ENCODE peak calls at places on chromosomes 2 and 18, in five cellular contexts. V, Z, G, O and D are unnamed samples. For H3K4me1 and H3K9me3, the result is how much of the 10 kb centered on the place peaks cover.

GRCh38 chr18:3663870-3664512 is 214.0 kb downstream of the TGIF1 start:
- DNase-seq in O (no peak), Z (no peak), G (no peak), V (no peak), D (no peak)

GRCh38 chr2:129459200-129459876 is 520.1 kb upstream of the RAB6C start:
- DNase-seq in V (no peak), Z (no peak), G (no peak), O (no peak), D (no peak)

GRCh38 chr2:233281986-233282603 is 25.5 kb upstream of the SAG start:
- DNase-seq in G (no peak), O (no peak), Z (no peak), V (no peak), D (no peak)

GRCh38 chr2:143433158-143433557 is 303.9 kb downstream of the ARHGAP15 start:
- DNase-seq in O (no peak), V (no peak), Z (no peak), G (no peak), D (no peak)

GRCh38 chr2:61138859-61139258 is 23.1 kb upstream of the C2orf74 start:
- DNase-seq in G (no peak), V (no peak), O (no peak), Z (no peak), D (no peak)

GRCh38 chr2:207408086-207408794 is 121.5 kb upstream of the CREB1 start:
- DNase-seq in Z (peak), G (no peak), V (no peak), O (no peak), D (no peak)

GRCh38 chr2:233006648-233007047 is 6.4 kb downstream of the NGEF start:
- DNase-seq in O (peak), G (no peak), Z (no peak), V (no peak), D (peak)

GRCh38 chr2:195659114-195659513 is 2.1 kb downstream of the SLC39A10 start:
- DNase-seq in Z (no peak), V (no peak), G (no peak), O (no peak), D (no peak)

GRCh38 chr2:237485844-237486243 is 1.2 kb upstream of the MLPH start:
- DNase-seq in V (no peak), Z (no peak), O (no peak), G (no peak), D (no peak)

GRCh38 chr18:23133860-23134779 is 1.2 kb upstream of the CABLES1 start:
- DNase-seq in G (no peak), O (peak), Z (peak), V (peak), D (no peak)

GRCh38 chr18:36655894-36656293 is 172.9 kb downstream of the TPGS2 start:
- DNase-seq in G (no peak), V (no peak), Z (no peak), O (no peak), D (no peak)

GRCh38 chr2:97785818-97786217 is 72.4 kb downstream of the ZAP70 start:
- DNase-seq in G (no peak), O (no peak), Z (no peak), V (no peak), D (no peak)

GRCh38 chr2:217216316-217216715 is 356.5 kb upstream of the TNP1 start:
- DNase-seq in V (no peak), O (no peak), Z (no peak), G (no peak), D (no peak)

GRCh38 chr2:64482243-64482642 is 28.3 kb downstream of the LGALSL start:
- DNase-seq in Z (no peak), G (no peak), V (no peak), O (no peak), D (no peak)

GRCh38 chr2:95062247-95062646 is 36.7 kb downstream of the MAL start:
- DNase-seq in O (no peak), G (no peak), V (peak), Z (no peak), D (no peak)

GRCh38 chr2:38090928-38091327 is 15.0 kb upstream of the CYP1B1 start:
- DNase-seq in G (no peak), Z (no peak), O (no peak), V (no peak), D (no peak)

GRCh38 chr2:101842471-101842870 is 145.0 kb downstream of the MAP4K4 start:
- DNase-seq in Z (no peak), G (no peak), V (no peak), O (no peak), D (no peak)

GRCh38 chr18:55418439-55418838 is 169.6 kb downstream of the TCF4 start:
- DNase-seq in G (no peak), Z (no peak), O (no peak), V (no peak), D (no peak)

GRCh38 chr2:84855730-84856129 is 25.2 kb downstream of the TRABD2A start:
- DNase-seq in Z (no peak), G (no peak), O (no peak), V (peak), D (no peak)

GRCh38 chr2:110116033-110116710 is 550 bp upstream of the MALL start:
- DNase-seq in Z (peak), G (no peak), V (peak), O (no peak), D (peak)

GRCh38 chr2:20620696-20621365 is 30.1 kb downstream of the HS1BP3 start:
- DNase-seq in G (peak), O (peak), Z (peak), V (no peak), D (peak)

GRCh38 chr2:195660265-195660890 is 3.4 kb downstream of the SLC39A10 start:
- DNase-seq in Z (peak), V (peak), G (peak), O (peak), D (peak)

GRCh38 chr18:58545338-58546096 is 83.4 kb downstream of the ALPK2 start:
- DNase-seq in G (no peak), V (no peak), O (no peak), Z (no peak), D (peak)
- H3K4me1 ChIP-seq in G (under half), V (under half), O (under half), Z (under half), D (under half)

DNA sequence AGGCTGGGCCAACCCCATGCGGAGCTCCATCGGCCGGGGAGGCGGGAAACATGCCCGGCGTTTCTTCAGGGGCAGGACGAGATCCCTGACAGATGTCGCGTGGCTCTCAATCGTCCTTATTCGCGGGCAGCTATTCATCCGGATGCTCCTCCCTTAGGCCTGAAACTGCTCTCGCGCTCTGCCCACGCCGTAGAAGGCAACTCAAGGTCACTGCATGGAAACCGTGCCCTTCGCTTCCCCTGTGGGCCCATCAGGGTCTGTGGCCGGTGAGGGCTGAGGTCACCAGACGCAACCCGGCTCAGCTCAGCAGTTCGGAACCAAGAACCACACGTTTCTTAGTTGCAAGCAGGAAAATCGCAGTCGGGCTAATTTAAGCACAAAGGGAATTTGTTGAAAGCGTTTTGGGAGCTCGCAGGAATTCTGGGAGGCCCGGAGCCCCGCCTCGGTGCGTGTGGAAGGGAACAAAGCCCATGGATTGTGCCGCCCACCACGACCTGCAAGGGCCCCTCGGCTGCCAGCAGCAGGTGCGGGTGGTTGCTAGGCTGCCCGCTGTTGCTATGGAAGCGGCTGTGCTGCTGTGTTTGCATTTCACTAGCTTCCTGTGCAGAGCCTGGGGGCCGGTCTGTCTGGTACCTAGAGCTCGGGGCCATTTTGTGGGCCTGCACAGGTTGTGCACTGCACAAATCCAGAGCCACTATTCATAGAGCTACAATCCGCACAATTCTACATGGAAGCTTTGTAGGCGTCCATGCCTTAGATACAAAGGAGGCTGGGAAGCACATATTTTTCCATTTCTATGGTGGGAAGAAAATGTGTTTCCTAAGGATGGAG is 6.1 kb upstream of the ALLC start:
- DNase-seq in Z (peak), O (no peak), V (peak), G (no peak), D (peak)
- H3K4me3 ChIP-seq in Z (no peak), O (no peak), V (no peak), G (peak), D (no peak)

GRCh38 chr2:230787101-230787500 is 74.5 kb downstream of the CAB39 start:
- DNase-seq in G (no peak), O (no peak), V (no peak), Z (no peak), D (no peak)
- H3K9me3 ChIP-seq in G (under half), O (under half), V (under half), Z (under half), D (under half)

GRCh38 chr18:58101291-58101706 is 57.3 kb downstream of the NEDD4L start:
- DNase-seq in V (peak), Z (no peak), G (no peak), O (no peak), D (no peak)
- H3K4me1 ChIP-seq in V (half or more), Z (half or more), G (under half), O (under half), D (half or more)

GRCh38 chr2:134231296-134231964 is 22.4 kb upstream of the MGAT5 start:
- DNase-seq in G (no peak), V (no peak), O (no peak), Z (no peak), D (no peak)

GRCh38 chr2:134230885-134231284 is 23.0 kb upstream of the MGAT5 start:
- DNase-seq in V (no peak), G (no peak), Z (no peak), O (no peak), D (no peak)

GRCh38 chr2:134232461-134232860 is 21.4 kb upstream of the MGAT5 start:
- DNase-seq in V (no peak), Z (no peak), G (no peak), O (no peak), D (no peak)

GRCh38 chr2:134232868-134233732 is 20.8 kb upstream of the MGAT5 start:
- DNase-seq in G (no peak), Z (no peak), V (no peak), O (no peak), D (no peak)

GRCh38 chr2:134231965-134232340 is 21.9 kb upstream of the MGAT5 start:
- DNase-seq in V (no peak), Z (no peak), G (no peak), O (no peak), D (no peak)
- H3K4me3 ChIP-seq in V (no peak), Z (no peak), G (no peak), O (no peak), D (no peak)

DNA sequence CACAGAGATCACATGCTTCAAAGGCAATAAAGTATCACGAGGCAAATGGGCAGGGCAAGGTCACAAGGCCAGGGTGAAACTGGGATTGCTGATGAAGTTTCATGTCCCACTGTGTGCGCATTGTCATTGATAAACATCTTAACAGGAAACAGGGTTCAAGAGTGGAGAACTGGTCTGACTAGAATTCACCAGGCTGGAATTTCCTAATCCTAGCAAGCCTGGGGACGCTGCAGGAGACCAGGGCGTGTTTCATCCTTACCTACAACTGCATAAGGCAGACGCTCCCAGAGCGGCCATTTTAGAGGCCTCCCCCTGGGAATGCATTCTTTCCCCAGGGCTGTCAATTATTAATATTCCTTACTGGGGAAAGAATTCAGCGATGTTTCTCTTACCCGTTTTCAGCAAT is 33.2 kb downstream of the PTPN4 start:
- DNase-seq in Z (no peak), O (no peak), G (no peak), V (no peak), D (no peak)
- H3K9me3 ChIP-seq in Z (under half), O (under half), G (under half), V (under half), D (under half)

GRCh38 chr2:24352664-24353063 is 7.7 kb downstream of the ITSN2 start:
- DNase-seq in G (no peak), Z (no peak), O (no peak), V (no peak), D (no peak)
- H3K4me1 ChIP-seq in G (under half), Z (half or more), O (under half), V (under half), D (under half)

GRCh38 chr2:153152036-153152435 is 326.5 kb downstream of the RPRM start:
- DNase-seq in Z (no peak), G (no peak), V (no peak), O (no peak), D (no peak)

GRCh38 chr2:153156743-153157142 is 321.8 kb downstream of the RPRM start:
- DNase-seq in V (no peak), Z (no peak), G (no peak), O (no peak), D (no peak)
- H3K4me3 ChIP-seq in V (no peak), Z (no peak), G (no peak), O (no peak), D (no peak)